ENCODE peak calls at places on chromosomes 2 and 18, in five cellular contexts. B is psoas muscle, T is tibial artery, K is fibroblast of lung, H is K562. Z is an unnamed sample. For H3K4me1, the result is how much of the 10 kb centered on the place peaks cover.

GRCh38 chr2:30670453-30670852 is 136.8 kb downstream of the CAPN13 start:
- DNase-seq in T (no peak), H (peak), B (no peak), K (no peak), Z (no peak)

GRCh38 chr2:224302952-224303351 is 99.0 kb downstream of the FAM124B start:
- DNase-seq in B (no peak), K (no peak), H (no peak), T (no peak), Z (no peak)

GRCh38 chr2:239811001-239811798 is 213.9 kb downstream of the NDUFA10 start:
- DNase-seq in K (no peak), H (no peak), B (no peak), T (peak), Z (no peak)

GRCh38 chr18:57837917-57838548 is 34.9 kb upstream of the ATP8B1 start:
- DNase-seq in T (no peak), K (peak), B (no peak), H (no peak), Z (no peak)

GRCh38 chr2:240386321-240386720 is 49.1 kb upstream of the GPC1 start:
- DNase-seq in H (no peak), K (no peak), T (no peak), B (peak), Z (no peak)

GRCh38 chr2:97724073-97724410 is 10.7 kb downstream of the ZAP70 start:
- DNase-seq in B (no peak), K (no peak), H (no peak), T (no peak), Z (no peak)

GRCh38 chr2:156537147-156537546 is 101.0 kb downstream of the GPD2 start:
- DNase-seq in K (peak), B (no peak), H (no peak), T (no peak), Z (no peak)

GRCh38 chr2:127674241-127675209 is 805 bp downstream of the LIMS2 start:
- DNase-seq in K (no peak), T (peak), B (peak), H (no peak), Z (no peak)

GRCh38 chr2:68368657-68369339 is 3.7 kb downstream of the PLEK start:
- DNase-seq in T (no peak), B (no peak), K (peak), H (no peak), Z (no peak)

GRCh38 chr2:230899287-230899686 is 25.8 kb downstream of the GPR55 start:
- DNase-seq in T (no peak), H (no peak), B (no peak), K (no peak), Z (no peak)

GRCh38 chr2:203340791-203341487 is 12.7 kb downstream of the ABI2 start:
- DNase-seq in B (no peak), H (no peak), K (peak), T (no peak), Z (no peak)

GRCh38 chr2:222492683-222493082 is 68.3 kb downstream of the SGPP2 start:
- DNase-seq in T (no peak), H (no peak), K (no peak), B (no peak), Z (no peak)

GRCh38 chr2:128772671-128773070 is 454.0 kb upstream of the HS6ST1 start:
- DNase-seq in K (no peak), H (no peak), T (no peak), B (no peak), Z (no peak)

DNA sequence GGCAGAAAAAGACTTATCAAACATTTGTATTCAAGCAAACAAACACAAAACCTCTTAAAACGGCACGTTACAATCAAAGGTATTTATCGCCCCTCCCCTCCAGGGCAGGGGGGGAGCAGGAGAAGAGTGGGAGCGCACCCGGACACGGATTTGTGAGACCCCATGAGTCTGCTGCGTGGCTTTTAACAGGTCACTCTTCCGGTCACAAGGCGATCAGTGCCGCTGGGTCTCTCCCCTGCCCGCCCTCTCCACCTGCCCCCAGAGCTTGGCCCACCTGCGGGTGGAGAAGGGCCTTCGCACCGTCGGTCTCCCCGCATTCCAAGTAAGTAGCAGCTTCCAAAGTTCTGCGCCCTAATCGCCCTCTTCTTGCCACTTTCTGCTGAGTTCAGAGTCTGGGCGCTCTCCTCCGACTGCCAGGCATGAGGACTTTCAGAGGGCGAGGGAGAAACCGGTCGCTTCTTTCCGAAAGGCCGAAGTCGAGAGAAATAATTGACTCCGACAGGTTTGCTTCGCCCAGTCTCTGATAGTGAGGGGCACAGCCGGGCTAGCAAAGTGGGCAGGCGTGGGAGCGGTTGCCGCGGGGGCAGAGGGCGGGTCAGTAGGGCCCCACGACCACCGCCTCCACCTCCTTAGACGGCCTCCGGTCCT is 797 bp downstream of the RPRM start:
- DNase-seq in T (no peak), H (no peak), B (no peak), K (no peak), Z (no peak)
- H3K4me3 ChIP-seq in T (peak), H (no peak), B (peak), K (peak), Z (no peak)

DNA sequence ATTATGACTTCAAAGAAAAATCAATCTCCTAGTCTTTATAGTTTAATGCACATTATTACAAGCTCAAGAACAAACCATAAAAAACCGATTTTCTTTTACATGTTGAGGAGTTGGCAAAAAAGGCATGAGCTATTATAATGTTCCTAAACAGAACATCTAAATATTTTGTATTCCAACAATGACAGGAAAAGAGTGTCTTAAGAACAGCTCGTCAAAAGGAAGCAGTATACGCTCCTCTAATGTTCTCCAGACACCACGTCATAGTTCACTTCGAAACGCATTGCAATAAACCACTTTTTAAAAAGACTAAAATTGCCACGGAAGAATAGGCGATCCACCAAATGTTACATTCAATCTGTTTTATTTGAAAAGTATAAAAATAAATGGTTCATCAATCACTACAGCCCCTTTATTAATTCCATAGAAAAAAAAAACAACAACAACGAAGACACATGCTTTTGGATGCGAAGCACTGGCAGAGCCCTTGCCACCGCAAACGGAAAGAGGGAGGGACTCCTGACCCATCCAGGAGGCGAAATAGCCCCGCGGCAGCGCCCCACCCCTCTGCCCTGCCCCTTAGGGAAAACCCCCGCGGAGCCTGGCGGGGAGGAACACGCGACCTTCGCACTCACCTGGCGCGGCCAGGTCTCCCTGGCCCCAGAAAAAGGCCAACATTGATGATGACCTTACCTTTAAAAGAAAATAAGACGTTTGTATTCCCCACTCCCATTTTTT is 45.8 kb downstream of the MBP start:
- DNase-seq in H (no peak), K (no peak), B (peak), T (no peak), Z (no peak)
- H3K4me1 ChIP-seq in H (under half), K (under half), B (half or more), T (under half), Z (half or more)

DNA sequence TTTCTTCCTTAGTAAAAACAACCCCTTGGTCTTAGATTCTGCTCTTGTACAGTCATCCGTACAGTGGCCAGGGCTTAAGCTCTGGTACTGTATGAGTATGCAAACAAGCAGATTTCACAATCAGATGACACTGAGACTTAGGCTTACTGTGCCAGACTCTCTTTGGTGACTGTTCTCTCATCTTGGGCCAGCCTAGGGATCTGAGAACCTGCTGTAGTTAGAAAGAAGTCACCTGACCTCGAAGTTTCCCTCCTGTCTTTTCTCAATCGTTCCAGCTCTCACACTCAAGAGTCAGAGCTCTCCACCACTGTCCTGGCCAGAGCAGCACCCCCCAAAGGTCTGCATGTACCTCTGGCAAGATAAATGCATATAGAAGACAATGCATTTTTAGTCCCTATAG is 63.2 kb downstream of the ZEB2 start:
- DNase-seq in K (peak), T (peak), H (peak), B (peak), Z (no peak)
- H3K4me3 ChIP-seq in K (no peak), T (no peak), H (no peak), B (no peak), Z (no peak)

GRCh38 chr2:70090706-70091334 is 3.5 kb downstream of the PCBP1 start:
- DNase-seq in H (no peak), T (no peak), K (no peak), B (no peak), Z (no peak)

GRCh38 chr2:70089220-70089945 is 2.1 kb downstream of the PCBP1 start:
- DNase-seq in B (peak), K (no peak), H (peak), T (no peak), Z (no peak)

GRCh38 chr2:70089946-70090523 is 2.8 kb downstream of the PCBP1 start:
- DNase-seq in T (no peak), H (no peak), B (no peak), K (no peak), Z (no peak)

GRCh38 chr2:70091816-70092215 is 4.5 kb downstream of the PCBP1 start:
- DNase-seq in T (no peak), K (no peak), H (no peak), B (no peak), Z (no peak)

DNA sequence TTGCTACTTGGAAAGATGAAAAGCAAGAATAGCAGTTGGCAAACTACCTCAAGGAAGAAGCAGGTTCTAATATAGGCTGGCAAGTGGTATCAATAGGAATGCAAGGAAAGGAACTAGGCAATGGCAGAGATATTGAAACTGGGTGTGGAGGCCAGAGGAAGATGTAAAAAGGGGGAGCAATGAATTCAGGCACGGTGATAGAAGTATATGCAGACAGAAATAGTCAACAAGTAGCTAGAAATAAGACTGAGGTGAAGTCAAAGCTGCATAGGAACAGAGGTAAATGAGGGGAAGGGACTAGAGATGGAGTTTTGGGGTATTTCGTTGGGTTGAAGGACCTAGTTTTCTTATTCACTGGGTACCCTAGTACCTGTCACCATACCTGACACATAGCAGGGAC is 4.1 kb downstream of the PCBP1 start:
- DNase-seq in B (no peak), H (no peak), K (no peak), T (no peak), Z (no peak)
- H3K4me1 ChIP-seq in B (under half), H (under half), K (under half), T (under half), Z (under half)

GRCh38 chr2:28300921-28301341 is 91.7 kb upstream of the FOSL2 start:
- DNase-seq in K (peak), B (no peak), T (no peak), H (no peak), Z (no peak)

GRCh38 chr2:28298406-28298805 is 94.3 kb upstream of the FOSL2 start:
- DNase-seq in T (no peak), K (no peak), H (no peak), B (no peak), Z (no peak)

GRCh38 chr2:28296904-28297303 is 95.8 kb upstream of the FOSL2 start:
- DNase-seq in H (no peak), T (no peak), B (no peak), K (peak), Z (no peak)

GRCh38 chr2:28297531-28297930 is 95.1 kb upstream of the FOSL2 start:
- DNase-seq in H (no peak), B (no peak), T (no peak), K (no peak), Z (no peak)

DNA sequence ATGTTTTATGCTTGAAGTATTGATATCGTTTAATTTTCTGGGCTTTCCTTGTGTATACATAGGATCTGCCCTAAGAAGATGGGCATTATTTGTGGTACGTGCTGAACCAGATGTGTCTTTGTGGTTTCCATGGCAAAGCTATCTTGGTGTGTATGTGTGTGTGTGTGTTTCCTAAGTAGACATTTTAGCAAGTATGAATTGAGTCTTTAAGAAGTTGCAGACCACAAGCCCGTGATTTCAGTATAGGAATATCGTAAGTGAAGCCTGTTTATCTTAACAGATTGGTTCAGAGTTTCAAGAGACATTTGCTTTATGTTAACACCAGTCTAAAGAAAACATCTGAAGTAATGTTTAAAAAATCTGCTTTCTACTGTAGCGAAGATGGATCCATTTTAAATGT is 92.2 kb upstream of the FOSL2 start:
- DNase-seq in K (peak), B (no peak), T (no peak), H (no peak), Z (no peak)
- H3K4me3 ChIP-seq in K (peak), B (no peak), T (no peak), H (no peak), Z (no peak)

GRCh38 chr2:8478133-8478793 is 203.6 kb upstream of the ID2 start:
- DNase-seq in H (no peak), K (no peak), T (peak), B (no peak), Z (no peak)

GRCh38 chr2:8475349-8476045 is 206.4 kb upstream of the ID2 start:
- DNase-seq in B (no peak), K (no peak), T (no peak), H (no peak), Z (no peak)

GRCh38 chr2:8479298-8479697 is 202.6 kb upstream of the ID2 start:
- DNase-seq in H (no peak), B (no peak), K (no peak), T (no peak), Z (no peak)

GRCh38 chr2:8480936-8481335 is 200.9 kb upstream of the ID2 start:
- DNase-seq in K (no peak), H (no peak), B (no peak), T (no peak), Z (no peak)

GRCh38 chr2:8477511-8478132 is 204.2 kb upstream of the ID2 start:
- DNase-seq in B (no peak), H (no peak), T (no peak), K (no peak), Z (no peak)
- H3K4me1 ChIP-seq in B (under half), H (under half), T (under half), K (under half), Z (under half)

GRCh38 chr18:24398515-24398914 is 891 bp upstream of the OSBPL1A start:
- DNase-seq in H (no peak), K (peak), T (no peak), B (peak), Z (no peak)
- H3K4me3 ChIP-seq in H (no peak), K (no peak), T (peak), B (no peak), Z (peak)

GRCh38 chr18:74251297-74252031 is 40.3 kb downstream of the CYB5A start:
- DNase-seq in B (no peak), K (peak), T (peak), H (no peak), Z (no peak)
- H3K4me1 ChIP-seq in B (under half), K (under half), T (under half), H (under half), Z (under half)

GRCh38 chr2:102100371-102101096 is 42.0 kb upstream of the IL1R1 start:
- DNase-seq in K (peak), H (no peak), B (no peak), T (no peak), Z (no peak)
- H3K4me3 ChIP-seq in K (no peak), H (no peak), B (no peak), T (no peak), Z (no peak)

GRCh38 chr2:112566104-112566503 is 18.3 kb upstream of the CHCHD5 start:
- DNase-seq in B (no peak), H (no peak), K (no peak), T (no peak), Z (no peak)
- H3K4me1 ChIP-seq in B (under half), H (under half), K (under half), T (under half), Z (under half)

Z was measured in Panc1.